ENCODE peak calls at places on chromosome 18, in six cellular contexts. D is A549; T is frontal cortex; Q is stimulated activated CD4-positive, alpha-beta T cell treated with anti-CD3 and anti-CD28 coated beads, TNF-alpha, amount 100 ng/mL, for 1 hour; L is left ventricle myocardium superior; H is AG08395. K is an unnamed sample.

GRCh38 chr18:48446582-48447225 is 37.5 kb upstream of the ZBTB7C start:
- DNase-seq in Q (peak; percentile 55), T (peak; percentile 38), L (peak; percentile 90), H (peak; percentile 84), D (peak; percentile 74), K (peak; percentile 35)

GRCh38 chr18:64679121-64679520 is 530.2 kb upstream of the LINC00305 start:
- DNase-seq in D (no peak), Q (no peak), L (no peak), H (no peak), T (no peak), K (no peak)

GRCh38 chr18:21599585-21600525 is 649 bp downstream of the ESCO1 start:
- DNase-seq in T (peak; percentile 51), L (peak; percentile 72), H (peak; percentile 52), Q (no peak), D (no peak), K (peak; percentile 36)

GRCh38 chr18:69002233-69002632 is 204.4 kb downstream of the CCDC102B start:
- DNase-seq in Q (no peak), D (no peak), T (no peak), L (no peak), H (peak; percentile 1), K (peak; percentile 55)

GRCh38 chr18:56200381-56200831 is 438.0 kb downstream of the TXNL1 start:
- DNase-seq in Q (no peak), H (peak; percentile 85), T (no peak), D (peak; percentile 0), L (no peak), K (no peak)

GRCh38 chr18:69469444-69469919 is 68.8 kb downstream of the DOK6 start:
- DNase-seq in T (no peak), D (peak; percentile 68), L (no peak), H (no peak), Q (peak; percentile 21), K (peak; percentile 75)

GRCh38 chr18:24983566-24983965 is 368.4 kb downstream of the ZNF521 start:
- DNase-seq in H (no peak), L (no peak), D (no peak), Q (no peak), T (no peak), K (no peak)

GRCh38 chr18:36610716-36611115 is 218.1 kb downstream of the TPGS2 start:
- DNase-seq in H (no peak), D (no peak), Q (no peak), T (no peak), L (no peak), K (no peak)

GRCh38 chr18:61322265-61322873 is 10.9 kb upstream of the CDH20 start:
- DNase-seq in L (peak; percentile 60), T (peak; percentile 52), D (peak; percentile 32), Q (no peak), H (peak; percentile 80), K (peak; percentile 57)

GRCh38 chr18:49304746-49305145 is 155.7 kb downstream of the DYM start:
- DNase-seq in Q (no peak), D (no peak), T (no peak), H (no peak), L (no peak), K (no peak)

GRCh38 chr18:7360606-7361170 is 129.8 kb downstream of the LRRC30 start:
- DNase-seq in D (no peak), L (no peak), Q (no peak), T (no peak), H (no peak), K (no peak)